ENCODE peak calls at places on chromosomes 6 and 20, in four cellular contexts. D is A549, K is heart right ventricle, R is ascending aorta. B is an unnamed sample.

GRCh38 chr6:34560366-34561226 is 4.5 kb upstream of the SPDEF start:
- DNase-seq in D (no peak), K (no peak), R (no peak), B (no peak)

GRCh38 chr6:6790891-6791290 is 202.4 kb downstream of the LY86 start:
- DNase-seq in D (peak; percentile 14), K (no peak), R (no peak), B (no peak)

GRCh38 chr6:90459225-90459758 is 127.6 kb downstream of the MAP3K7 start:
- DNase-seq in D (no peak), K (no peak), R (no peak), B (no peak)

GRCh38 chr6:32047855-32048766 is 9.9 kb downstream of the CYP21A2 start:
- DNase-seq in D (peak; percentile 48), K (peak; percentile 64), R (no peak), B (no peak)

GRCh38 chr20:47969426-47969825 is 184.1 kb upstream of the SULF2 start:
- DNase-seq in D (no peak), K (no peak), R (no peak), B (no peak)

GRCh38 chr20:62376112-62377063 is 9.3 kb upstream of the LAMA5 start:
- DNase-seq in D (peak; percentile 81), K (peak; percentile 52), R (no peak), B (no peak)

GRCh38 chr20:47502801-47503239 is 1.1 kb downstream of the NCOA3 start:
- DNase-seq in D (peak; percentile 52), K (peak; percentile 13), R (no peak), B (no peak)

GRCh38 chr6:84453499-84453898 is 226.1 kb upstream of the CEP162 start:
- DNase-seq in D (no peak), K (no peak), R (no peak), B (no peak)

GRCh38 chr20:45835230-45836224 is 1.9 kb downstream of the SNX21 start:
- DNase-seq in D (no peak), K (peak; percentile 44), R (no peak), B (peak; percentile 53)

GRCh38 chr6:32255212-32256153 is 31.6 kb upstream of the NOTCH4 start:
- DNase-seq in D (peak; percentile 82), K (peak; percentile 79), R (no peak), B (peak; percentile 55)

GRCh38 chr6:107399927-107400326 is 59.4 kb downstream of the PDSS2 start:
- DNase-seq in D (no peak), K (no peak), R (no peak), B (no peak)

GRCh38 chr6:79810153-79810806 is 137.1 kb downstream of the ELOVL4 start:
- DNase-seq in D (no peak), K (no peak), R (no peak), B (no peak)

GRCh38 chr6:137717074-137718073 is 149.7 kb upstream of the TNFAIP3 start:
- DNase-seq in D (no peak), K (no peak), R (no peak), B (no peak)

GRCh38 chr20:18430172-18430826 is 36.5 kb downstream of the DZANK1 start:
- DNase-seq in D (no peak), K (no peak), R (no peak), B (no peak)

GRCh38 chr6:83509416-83509815 is 2.9 kb upstream of the PRSS35 start:
- DNase-seq in D (no peak), K (no peak), R (no peak), B (no peak)

GRCh38 chr6:121260651-121261102 is 73.6 kb downstream of the TBC1D32 start:
- DNase-seq in D (no peak), K (peak; percentile 59), R (no peak), B (no peak)

GRCh38 chr6:30612687-30613248 is 4.3 kb downstream of the PPP1R10 start:
- DNase-seq in D (no peak), K (no peak), R (no peak), B (no peak)

GRCh38 chr6:111722220-111722731 is 116.6 kb upstream of the TRAF3IP2 start:
- DNase-seq in D (no peak), K (no peak), R (no peak), B (peak; percentile 68)

GRCh38 chr6:49551126-49551865 is 828 bp downstream of the C6orf141 start:
- DNase-seq in D (peak; percentile 14), K (no peak), R (no peak), B (no peak)

GRCh38 chr20:64156886-64157875 is 7.1 kb upstream of the MYT1 start:
- DNase-seq in D (no peak), K (no peak), R (no peak), B (no peak)

GRCh38 chr20:16212790-16213189 is 360.5 kb downstream of the KIF16B start:
- DNase-seq in D (no peak), K (no peak), R (no peak), B (no peak)

GRCh38 chr6:148565931-148566663 is 180.7 kb upstream of the UST start:
- DNase-seq in D (no peak), K (no peak), R (no peak), B (peak; percentile 85)

GRCh38 chr20:21556398-21556797 is 42.5 kb upstream of the NKX2-2 start:
- DNase-seq in D (no peak), K (no peak), R (no peak), B (no peak)

GRCh38 chr20:51480507-51481270 is 61.8 kb downstream of the NFATC2 start:
- DNase-seq in D (no peak), K (no peak), R (no peak), B (no peak)

GRCh38 chr20:45100563-45101245 is at the start of gene KCNS1:
- DNase-seq in D (no peak), K (no peak), R (no peak), B (no peak)

DNA sequence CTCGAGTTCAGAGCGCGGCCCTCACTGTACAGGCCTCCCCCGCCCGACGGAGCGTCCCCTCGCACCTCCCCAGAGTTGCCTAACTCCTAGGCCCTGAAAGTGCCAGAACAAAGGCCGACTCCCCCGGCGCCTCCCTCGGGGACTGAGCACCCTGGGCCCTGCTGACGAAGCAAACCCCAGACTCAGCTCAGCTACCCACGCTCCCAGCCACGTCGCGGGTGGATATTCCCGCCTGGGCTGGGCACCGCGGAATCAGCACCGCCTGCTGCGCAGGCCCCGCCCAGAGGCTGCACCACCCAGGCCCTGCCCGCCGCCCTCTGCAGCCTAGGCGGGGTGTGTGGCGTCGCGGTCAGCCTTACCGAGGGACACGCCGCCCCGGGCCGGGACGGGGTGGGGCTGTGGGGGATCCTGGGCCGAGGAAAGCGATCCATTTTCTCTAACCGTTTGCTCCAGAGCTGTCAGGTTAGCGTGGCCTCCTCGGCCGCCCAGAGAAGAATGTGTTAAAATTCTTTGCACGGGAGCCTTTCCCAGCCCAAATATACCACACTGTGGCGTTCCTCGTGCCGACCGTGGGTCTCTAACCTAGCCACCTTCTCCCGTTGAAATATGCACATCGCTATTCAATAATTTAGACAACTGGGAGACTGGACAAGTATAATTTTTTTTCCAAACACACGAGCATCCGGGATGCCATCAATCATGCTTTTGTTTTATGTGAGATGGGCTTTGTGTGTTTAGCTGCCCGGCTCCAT is 31.4 kb downstream of the TFAP2A start:
- DNase-seq in D (peak; percentile 60), K (no peak), R (no peak), B (no peak)
- H3K4me3 ChIP-seq in D (peak overlapping the region; percentile 50), K (no peak overlapping the region), R (peak overlapping the region; percentile 6), B (peak overlapping the region; percentile 35)

GRCh38 chr6:109515781-109516409 is 32.9 kb upstream of the ZBTB24 start:
- DNase-seq in D (no peak), K (no peak), R (no peak), B (no peak)

GRCh38 chr6:109513571-109514071 is 30.6 kb upstream of the ZBTB24 start:
- DNase-seq in D (peak; percentile 6), K (no peak), R (no peak), B (peak; percentile 41)

GRCh38 chr6:109514946-109515345 is 31.9 kb upstream of the ZBTB24 start:
- DNase-seq in D (no peak), K (no peak), R (no peak), B (no peak)

GRCh38 chr6:109521100-109521499 is 38.1 kb upstream of the ZBTB24 start:
- DNase-seq in D (no peak), K (no peak), R (no peak), B (no peak)

DNA sequence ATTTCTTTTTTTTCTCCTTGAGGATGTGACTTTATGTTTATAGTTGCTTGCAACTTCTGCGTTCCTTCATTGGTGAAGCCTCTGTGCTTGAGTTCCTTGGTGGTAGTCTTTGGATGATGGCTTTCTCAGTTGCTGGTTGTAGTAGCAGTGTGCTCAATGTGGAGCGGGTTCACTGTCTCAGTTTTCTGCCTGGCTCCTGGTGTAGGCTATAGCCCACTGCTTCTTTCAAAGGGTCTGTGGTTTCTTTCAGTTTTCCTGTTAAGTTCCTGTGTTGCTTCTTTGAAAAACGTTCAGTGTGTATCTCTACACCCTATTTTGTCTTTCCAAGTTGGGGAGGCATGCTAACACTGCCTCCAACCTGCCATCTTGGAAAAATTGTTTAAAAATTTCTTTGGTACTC is 33.9 kb upstream of the ZBTB24 start:
- DNase-seq in D (no peak), K (no peak), R (no peak), B (no peak)
- TF ChIP-seq CTCF in D (no peak), K (no peak), R (no peak), B (no peak)

GRCh38 chr6:160349837-160350236 is 1.7 kb downstream of the SLC22A3 start:
- DNase-seq in D (no peak), K (no peak), R (no peak), B (no peak)
- H3K4me3 ChIP-seq in D (peak overlapping the region; percentile 93), K (no peak overlapping the region), R (peak overlapping the region; percentile 76), B (no peak overlapping the region)

GRCh38 chr6:40854592-40854991 is 184.4 kb downstream of the UNC5CL start:
- DNase-seq in D (no peak), K (no peak), R (no peak), B (no peak)

GRCh38 chr6:40855481-40855880 is 183.5 kb downstream of the UNC5CL start:
- DNase-seq in D (no peak), K (no peak), R (no peak), B (no peak)

GRCh38 chr6:40848868-40849524 is 190.0 kb downstream of the UNC5CL start:
- DNase-seq in D (no peak), K (no peak), R (no peak), B (no peak)

GRCh38 chr6:40856271-40856670 is 182.8 kb downstream of the UNC5CL start:
- DNase-seq in D (no peak), K (no peak), R (no peak), B (peak; percentile 24)

DNA sequence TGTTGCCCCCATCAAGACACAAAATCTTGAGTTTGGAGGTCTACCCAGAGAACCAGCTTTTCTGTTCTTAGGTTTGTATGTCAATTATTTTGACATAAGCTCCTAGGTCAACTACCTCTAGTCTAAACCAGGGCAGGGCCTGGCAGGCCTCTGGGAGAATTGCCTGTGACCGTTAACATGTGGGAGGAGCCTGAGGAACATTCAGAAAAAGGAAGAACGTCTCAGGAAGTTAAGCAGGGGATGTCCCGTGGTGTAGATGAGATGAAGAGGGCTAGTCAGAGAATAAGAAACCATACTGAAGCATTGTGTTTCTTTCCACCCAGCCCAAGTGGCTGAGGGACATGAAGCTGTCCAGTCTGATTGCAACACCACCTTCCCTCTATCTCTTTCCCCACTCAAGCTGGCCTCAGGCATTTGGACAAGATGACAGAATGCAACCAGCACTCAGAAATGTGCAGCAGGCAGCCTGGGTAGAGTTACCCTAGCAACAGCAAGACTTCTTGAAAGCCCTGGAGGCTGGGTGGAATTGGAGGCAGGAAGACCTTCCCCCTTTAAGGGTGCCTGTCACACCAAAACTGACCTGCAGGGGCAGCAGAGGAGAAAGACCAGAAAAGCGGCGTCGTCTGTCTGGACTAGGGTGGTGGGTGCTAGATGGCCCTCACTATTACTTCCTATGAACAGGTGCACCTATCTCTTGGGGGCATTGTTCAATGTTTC is 186.2 kb downstream of the UNC5CL start:
- DNase-seq in D (no peak), K (no peak), R (no peak), B (peak; percentile 14)
- TF ChIP-seq CTCF in D (peak; percentile 13), K (peak; percentile 24), R (no peak), B (peak; percentile 51)